ENCODE peak calls at places on chromosome 15, in seven cellular contexts. B is H1, G is mesendoderm, S is IMR-90, U is neuronal stem cell, Z is H9, P is mesenchymal stem cell. O is an unnamed sample.

GRCh38 chr15:63122002-63122893 is 587 bp downstream of the LACTB start:
- DNase-seq in B (peak; percentile 21), P (peak; percentile 79), U (peak; percentile 73), G (peak; percentile 86), S (peak; percentile 75), Z (peak; percentile 96), O (peak; percentile 77)

GRCh38 chr15:83170474-83171165 is 37.0 kb downstream of the HDGFL3 start:
- DNase-seq in G (no peak), S (peak; percentile 62), U (no peak), Z (no peak), B (no peak), P (peak; percentile 62), O (no peak)

GRCh38 chr15:96424674-96425073 is 94.2 kb downstream of the NR2F2 start:
- DNase-seq in G (no peak), Z (no peak), S (no peak), B (no peak), P (no peak), U (no peak), O (no peak)

GRCh38 chr15:72166716-72167417 is 30.7 kb downstream of the GRAMD2A start:
- DNase-seq in Z (no peak), S (no peak), G (no peak), P (no peak), U (no peak), B (no peak), O (no peak)

GRCh38 chr15:99248000-99248727 is 1.2 kb downstream of the TTC23 start:
- DNase-seq in G (no peak), Z (no peak), P (no peak), S (no peak), B (no peak), U (no peak), O (no peak)

GRCh38 chr15:44738340-44738984 is 2.1 kb downstream of the TRIM69 start:
- DNase-seq in U (peak; percentile 20), S (peak; percentile 65), Z (no peak), B (no peak), G (peak; percentile 46), P (peak; percentile 74), O (no peak)

GRCh38 chr15:40238927-40239591 is at the start of gene PAK6:
- DNase-seq in U (peak; percentile 31), B (peak; percentile 60), S (peak; percentile 53), P (peak; percentile 53), Z (peak; percentile 88), G (peak; percentile 92), O (peak; percentile 88)

GRCh38 chr15:87589134-87589533 is 667.4 kb downstream of the NTRK3 start:
- DNase-seq in P (no peak), G (no peak), U (no peak), S (no peak), Z (no peak), B (no peak), O (no peak)

GRCh38 chr15:78509726-78510312 is 2.4 kb downstream of the HYKK start:
- DNase-seq in Z (no peak), U (no peak), S (no peak), P (no peak), G (no peak), B (no peak), O (no peak)

GRCh38 chr15:63466378-63467192 is 37.8 kb upstream of the USP3 start:
- DNase-seq in G (peak; percentile 89), P (peak; percentile 76), U (peak; percentile 43), B (no peak), S (peak; percentile 70), Z (peak; percentile 67), O (peak; percentile 31)

GRCh38 chr15:101191242-101191641 is 60.6 kb downstream of the CHSY1 start:
- DNase-seq in Z (no peak), U (no peak), G (no peak), B (no peak), P (no peak), S (peak; percentile 52), O (no peak)
- H3K27ac ChIP-seq in Z (no peak overlapping the region), U (no peak overlapping the region), G (no peak overlapping the region), B (no peak overlapping the region), P (no peak overlapping the region), S (peak overlapping the region; percentile 47), O (no peak overlapping the region)

GRCh38 chr15:29569533-29570092 is 252.7 kb downstream of the TJP1 start:
- DNase-seq in B (no peak), G (peak; percentile 18), U (peak; percentile 6), S (no peak), P (no peak), Z (peak; percentile 53), O (no peak)
- H2BK5ac ChIP-seq in B (no peak overlapping the region), G (no peak overlapping the region), U (no peak overlapping the region), S (no peak overlapping the region), P (no peak overlapping the region), Z (no peak overlapping the region), O (no peak overlapping the region)

GRCh38 chr15:60006203-60006782 is 2.2 kb downstream of the FOXB1 start:
- DNase-seq in B (no peak), G (peak; percentile 87), P (peak; percentile 81), S (peak; percentile 2), Z (peak; percentile 90), U (peak; percentile 80), O (peak; percentile 42)
- H3K27ac ChIP-seq in B (no peak overlapping the region), G (no peak overlapping the region), P (no peak overlapping the region), S (no peak overlapping the region), Z (peak overlapping the region; percentile 20), U (no peak overlapping the region), O (no peak overlapping the region)

DNA sequence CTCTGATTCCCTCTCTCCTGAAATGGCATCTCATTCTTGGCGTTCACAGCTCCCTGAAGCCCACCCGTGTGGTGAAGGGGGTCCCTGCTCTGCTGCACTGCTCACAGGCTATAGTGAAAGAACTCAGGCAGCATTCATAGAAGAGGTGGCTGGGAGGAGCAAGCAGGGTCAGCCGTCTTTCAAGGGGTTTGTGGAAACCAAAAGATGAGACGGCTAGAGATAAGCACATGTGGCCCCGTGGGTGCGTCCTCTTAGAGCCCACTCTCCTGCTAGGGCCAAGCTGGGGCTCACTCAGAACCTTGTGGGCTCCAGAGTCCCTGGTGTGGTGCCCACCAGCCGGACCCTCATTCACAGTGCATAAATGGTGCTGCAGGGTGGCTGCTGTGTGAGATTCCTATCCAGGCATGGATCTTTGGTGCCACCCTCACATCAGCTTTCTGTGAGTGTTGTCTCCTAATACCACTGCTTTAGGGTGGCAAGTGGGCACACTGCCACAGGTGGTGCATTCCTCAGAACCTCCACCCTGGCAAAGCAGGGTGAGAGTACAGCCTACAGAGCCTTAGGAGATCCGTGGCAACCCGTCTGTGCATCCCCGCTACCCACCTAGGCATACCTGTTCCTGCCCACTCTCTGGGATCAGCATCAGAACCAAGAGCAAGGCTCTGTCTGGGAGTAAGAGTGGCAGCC is 11.2 kb upstream of the SEMA4B start:
- DNase-seq in S (no peak), Z (no peak), G (no peak), U (no peak), B (no peak), P (no peak), O (no peak)
- H2BK5ac ChIP-seq in S (no peak overlapping the region), Z (no peak overlapping the region), G (no peak overlapping the region), U (no peak overlapping the region), B (no peak overlapping the region), P (no peak overlapping the region), O (no peak overlapping the region)

GRCh38 chr15:37090543-37091175 is 9.7 kb downstream of the MEIS2 start:
- DNase-seq in G (no peak), B (no peak), P (no peak), U (no peak), S (no peak), Z (no peak), O (no peak)
- H3K27ac ChIP-seq in G (no peak overlapping the region), B (no peak overlapping the region), P (no peak overlapping the region), U (no peak overlapping the region), S (no peak overlapping the region), Z (no peak overlapping the region), O (no peak overlapping the region)

GRCh38 chr15:42343596-42344232 is 15.6 kb upstream of the CAPN3 start:
- DNase-seq in P (no peak), Z (no peak), S (no peak), G (no peak), U (no peak), B (no peak), O (no peak)
- H2BK5ac ChIP-seq in P (no peak overlapping the region), Z (no peak overlapping the region), S (no peak overlapping the region), G (no peak overlapping the region), U (no peak overlapping the region), B (no peak overlapping the region), O (no peak overlapping the region)